ENCODE peak calls at places on chromosomes 13 and 19, in seven cellular contexts. U, F, B, D, Z, R and W are unnamed samples.

GRCh38 chr19:47641891-47642485 is 33.1 kb downstream of the BICRA start:
- DNase-seq in U (peak), F (peak), B (peak), D (no peak), Z (no peak), R (no peak), W (no peak)

GRCh38 chr13:44555207-44555606 is 20.9 kb downstream of the TSC22D1 start:
- DNase-seq in U (no peak), F (no peak), B (no peak), D (no peak), Z (no peak), R (no peak), W (no peak)

GRCh38 chr19:17522988-17523872 is 11.8 kb downstream of the PGLS start:
- DNase-seq in U (peak), F (no peak), B (no peak), D (peak), Z (no peak), R (no peak), W (no peak)

GRCh38 chr19:18626906-18627305 is 9.9 kb upstream of the KLHL26 start:
- DNase-seq in U (peak), F (no peak), B (no peak), D (no peak), Z (no peak), R (no peak), W (no peak)

GRCh38 chr13:28355822-28356371 is 139.0 kb downstream of the FLT1 start:
- DNase-seq in U (peak), F (no peak), B (no peak), D (no peak), Z (no peak), R (no peak), W (peak)

GRCh38 chr13:106263801-106264200 is 271.7 kb downstream of the EFNB2 start:
- DNase-seq in U (no peak), F (no peak), B (no peak), D (no peak), Z (no peak), R (no peak), W (no peak)

GRCh38 chr19:48994035-48994386 is 324 bp downstream of the RUVBL2 start:
- DNase-seq in U (no peak), F (no peak), B (no peak), D (no peak), Z (no peak), R (no peak), W (no peak)

GRCh38 chr19:6740589-6741348 is 1.3 kb downstream of the TRIP10 start:
- DNase-seq in U (no peak), F (peak), B (peak), D (peak), Z (no peak), R (peak), W (peak)

GRCh38 chr19:29303707-29304090 is 90.7 kb upstream of the UQCRFS1 start:
- DNase-seq in U (no peak), F (no peak), B (no peak), D (no peak), Z (no peak), R (no peak), W (no peak)

GRCh38 chr13:93951153-93951552 is 528.3 kb downstream of the DCT start:
- DNase-seq in U (peak), F (peak), B (peak), D (no peak), Z (no peak), R (no peak), W (peak)
- TF ChIP-seq CTCF in U (peak), F (no peak), B (peak), D (no peak), Z (no peak), R (peak), W (peak)

DNA sequence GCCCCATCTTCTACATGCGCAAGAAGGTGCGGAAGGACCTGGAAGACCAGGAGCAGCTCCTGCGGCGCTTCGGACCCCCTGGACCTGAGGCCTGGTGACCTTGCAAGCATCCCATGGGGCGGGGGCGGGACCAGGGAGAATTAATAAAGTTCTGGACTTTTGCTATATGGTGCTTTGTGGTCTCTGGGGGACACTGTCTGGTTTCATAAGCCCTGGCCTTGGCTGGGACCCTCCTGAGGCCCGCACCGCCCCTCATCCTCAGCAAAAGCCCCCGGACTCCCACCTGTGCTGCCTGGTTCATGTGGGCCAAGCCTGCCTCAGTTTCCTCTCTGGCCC is 920 bp upstream of the SPIB start:
- DNase-seq in U (no peak), F (no peak), B (no peak), D (no peak), Z (no peak), R (no peak), W (no peak)
- H3K4me3 ChIP-seq in U (no peak), F (no peak), B (no peak), D (no peak), Z (no peak), R (no peak), W (no peak)

GRCh38 chr13:39051157-39051556 is 12.9 kb downstream of the NHLRC3 start:
- DNase-seq in U (peak), F (peak), B (peak), D (no peak), Z (no peak), R (no peak), W (peak)
- TF ChIP-seq CTCF in U (peak), F (peak), B (peak), D (no peak), Z (peak), R (peak), W (peak)

GRCh38 chr19:1513492-1514294 is 874 bp upstream of the ADAMTSL5 start:
- DNase-seq in U (peak), F (peak), B (peak), D (peak), Z (no peak), R (peak), W (no peak)
- H3K4me3 ChIP-seq in U (peak), F (peak), B (peak), D (no peak), Z (peak), R (peak), W (peak)

GRCh38 chr19:35556846-35557538 is 6.5 kb downstream of the ATP4A start:
- DNase-seq in U (no peak), F (no peak), B (no peak), D (no peak), Z (no peak), R (no peak), W (no peak)

GRCh38 chr19:35553385-35554000 is 8.1 kb downstream of the TMEM147 start:
- DNase-seq in U (no peak), F (no peak), B (no peak), D (no peak), Z (no peak), R (no peak), W (no peak)

GRCh38 chr19:35554076-35554475 is 8.7 kb downstream of the TMEM147 start:
- DNase-seq in U (no peak), F (no peak), B (no peak), D (no peak), Z (no peak), R (no peak), W (no peak)

GRCh38 chr19:35556025-35556590 is 7.3 kb downstream of the ATP4A start:
- DNase-seq in U (no peak), F (no peak), B (no peak), D (no peak), Z (no peak), R (no peak), W (no peak)

GRCh38 chr19:35555301-35556005 is 8.0 kb downstream of the ATP4A start:
- DNase-seq in U (peak), F (no peak), B (peak), D (no peak), Z (no peak), R (peak), W (peak)
- TF ChIP-seq CTCF in U (peak), F (no peak), B (peak), D (no peak), Z (no peak), R (peak), W (peak)

GRCh38 chr13:95954266-95954665 is 98.9 kb downstream of the UGGT2 start:
- DNase-seq in U (no peak), F (no peak), B (no peak), D (no peak), Z (no peak), R (no peak), W (no peak)
- H3K4me3 ChIP-seq in U (no peak), F (no peak), B (no peak), D (no peak), Z (no peak), R (no peak), W (no peak)

GRCh38 chr13:98598043-98598442 is 21.1 kb upstream of the STK24 start:
- DNase-seq in U (peak), F (no peak), B (no peak), D (no peak), Z (no peak), R (no peak), W (no peak)
- TF ChIP-seq CTCF in U (peak), F (no peak), B (peak), D (no peak), Z (no peak), R (peak), W (peak)

GRCh38 chr19:12997225-12997966 is 2.1 kb downstream of the NFIX start:
- DNase-seq in U (no peak), F (no peak), B (no peak), D (no peak), Z (no peak), R (no peak), W (no peak)
- H3K4me3 ChIP-seq in U (peak), F (no peak), B (peak), D (peak), Z (peak), R (no peak), W (peak)

GRCh38 chr13:113063091-113063491 is 42.5 kb upstream of the F7 start:
- DNase-seq in U (no peak), F (no peak), B (no peak), D (no peak), Z (no peak), R (no peak), W (no peak)
- TF ChIP-seq CTCF in U (no peak), F (no peak), B (no peak), D (no peak), Z (no peak), R (no peak), W (no peak)